ENCODE peak calls at places on chromosome 3, in four cellular contexts. V is left ventricle myocardium inferior, H is heart right ventricle, O is aorta. A is an unnamed sample.

GRCh38 chr3:187066228-187066995 is 72.9 kb downstream of the RPL39L start:
- DNase-seq in H (peak; percentile 34), O (no peak), V (no peak), A (peak; percentile 57)

GRCh38 chr3:116018651-116019050 is 395.3 kb downstream of the GAP43 start:
- DNase-seq in V (no peak), O (no peak), H (no peak), A (no peak)

GRCh38 chr3:37892917-37893595 is 31.4 kb downstream of the CTDSPL start:
- DNase-seq in H (peak; percentile 67), V (peak; percentile 62), O (peak; percentile 65), A (peak; percentile 46)

GRCh38 chr3:16088496-16088895 is 86.0 kb upstream of the GALNT15 start:
- DNase-seq in H (no peak), V (no peak), O (no peak), A (no peak)

GRCh38 chr3:10555263-10555662 is 49.9 kb upstream of the ATP2B2 start:
- DNase-seq in O (no peak), V (no peak), H (no peak), A (no peak)

GRCh38 chr3:177824841-177825240 is 627.6 kb upstream of the TBL1XR1 start:
- DNase-seq in H (no peak), V (no peak), O (no peak), A (no peak)

GRCh38 chr3:170689218-170689874 is 103.5 kb upstream of the SLC7A14 start:
- DNase-seq in V (no peak), H (no peak), O (peak; percentile 78), A (no peak)

GRCh38 chr3:21330293-21330692 is 420.7 kb downstream of the ZNF385D start:
- DNase-seq in H (no peak), V (no peak), O (no peak), A (peak; percentile 7)

GRCh38 chr3:62708642-62709041 is 166.6 kb downstream of the CADPS start:
- DNase-seq in O (no peak), V (no peak), H (no peak), A (no peak)

GRCh38 chr3:126105691-126106187 is 21.8 kb upstream of the SLC41A3 start:
- DNase-seq in H (no peak), O (no peak), V (no peak), A (no peak)

GRCh38 chr3:29758108-29759020 is 477.5 kb downstream of the RBMS3 start:
- DNase-seq in H (no peak), O (no peak), V (no peak), A (peak; percentile 92)

GRCh38 chr3:24387493-24387892 is 107.2 kb downstream of the THRB start:
- DNase-seq in V (no peak), O (no peak), H (no peak), A (no peak)

GRCh38 chr3:143436231-143436930 is 316.8 kb downstream of the CHST2 start:
- DNase-seq in H (no peak), V (no peak), O (no peak), A (peak; percentile 33)

GRCh38 chr3:155944081-155944480 is 73.6 kb downstream of the GMPS start:
- DNase-seq in V (no peak), H (no peak), O (no peak), A (no peak)

GRCh38 chr3:126320517-126321293 is 36.5 kb downstream of the KLF15 start:
- DNase-seq in H (no peak), V (no peak), O (no peak), A (no peak)

GRCh38 chr3:23760871-23761373 is 44.8 kb upstream of the UBE2E1 start:
- DNase-seq in V (no peak), H (no peak), O (no peak), A (no peak)

GRCh38 chr3:159380891-159381290 is 579.0 kb downstream of the MFSD1 start:
- DNase-seq in O (no peak), V (no peak), H (no peak), A (no peak)

GRCh38 chr3:192082733-192083660 is 622.0 kb downstream of the PYDC2 start:
- DNase-seq in O (no peak), H (no peak), V (no peak), A (no peak)

GRCh38 chr3:24505678-24506560 is 11.3 kb upstream of the THRB start:
- DNase-seq in H (no peak), V (no peak), O (no peak), A (no peak)

GRCh38 chr3:98962189-98962930 is 60.9 kb upstream of the DCBLD2 start:
- DNase-seq in V (no peak), O (no peak), H (no peak), A (no peak)
- H3K4me1 ChIP-seq in V (no peaks in the 10 kb centered on the region), O (no peaks in the 10 kb centered on the region), H (no peaks in the 10 kb centered on the region), A (no peaks in the 10 kb centered on the region)

GRCh38 chr3:66383998-66384745 is 116.7 kb downstream of the LRIG1 start:
- DNase-seq in H (no peak), O (no peak), V (no peak), A (no peak)
- H3K36me3 ChIP-seq in H (peaks cover 92% of the 10 kb centered on the region), O (peaks cover 22% of the 10 kb centered on the region), V (peaks cover 85% of the 10 kb centered on the region), A (peaks cover 42% of the 10 kb centered on the region)

GRCh38 chr3:46301122-46301835 is 52.6 kb upstream of the CCR2 start:
- DNase-seq in O (no peak), V (no peak), H (no peak), A (no peak)
- H3K4me1 ChIP-seq in O (no peaks in the 10 kb centered on the region), V (no peaks in the 10 kb centered on the region), H (no peaks in the 10 kb centered on the region), A (no peaks in the 10 kb centered on the region)

GRCh38 chr3:32484437-32484836 is 18.2 kb downstream of the CMTM6 start:
- DNase-seq in V (no peak), H (no peak), O (no peak), A (no peak)
- H3K36me3 ChIP-seq in V (peaks cover 26% of the 10 kb centered on the region), H (peaks cover 83% of the 10 kb centered on the region), O (no peaks in the 10 kb centered on the region), A (peaks cover 6% of the 10 kb centered on the region)

GRCh38 chr3:188947401-188947982 is 224.3 kb upstream of the TPRG1 start:
- DNase-seq in V (peak; percentile 86), O (peak; percentile 83), H (peak; percentile 81), A (peak; percentile 94)

GRCh38 chr3:188946837-188947236 is 224.9 kb upstream of the TPRG1 start:
- DNase-seq in O (peak; percentile 47), V (no peak), H (no peak), A (peak; percentile 57)

GRCh38 chr3:188946351-188946750 is 225.4 kb upstream of the TPRG1 start:
- DNase-seq in V (no peak), H (no peak), O (no peak), A (no peak)

GRCh38 chr3:188948658-188949400 is 222.9 kb upstream of the TPRG1 start:
- DNase-seq in O (peak; percentile 54), H (peak; percentile 18), V (no peak), A (no peak)

GRCh38 chr3:188947983-188948657 is 223.7 kb upstream of the TPRG1 start:
- DNase-seq in V (peak; percentile 92), O (peak; percentile 94), H (peak; percentile 97), A (peak; percentile 91)
- H3K4me1 ChIP-seq in V (peaks cover 66% of the 10 kb centered on the region), O (peaks cover 9% of the 10 kb centered on the region), H (peaks cover 47% of the 10 kb centered on the region), A (peaks cover 3% of the 10 kb centered on the region)

GRCh38 chr3:98519351-98519750 is 3.4 kb downstream of the CLDND1 start:
- DNase-seq in H (no peak), V (no peak), O (no peak), A (no peak)

GRCh38 chr3:98522538-98523281 is at the start of gene CLDND1:
- DNase-seq in H (peak; percentile 98), O (peak; percentile 99), V (peak; percentile 98), A (peak; percentile 97)

GRCh38 chr3:98521897-98522537 is 685 bp downstream of the CLDND1 start:
- DNase-seq in O (no peak), H (peak; percentile 26), V (no peak), A (peak; percentile 57)

GRCh38 chr3:98514948-98515347 is 7.8 kb downstream of the CLDND1 start:
- DNase-seq in V (no peak), H (no peak), O (no peak), A (no peak)

DNA sequence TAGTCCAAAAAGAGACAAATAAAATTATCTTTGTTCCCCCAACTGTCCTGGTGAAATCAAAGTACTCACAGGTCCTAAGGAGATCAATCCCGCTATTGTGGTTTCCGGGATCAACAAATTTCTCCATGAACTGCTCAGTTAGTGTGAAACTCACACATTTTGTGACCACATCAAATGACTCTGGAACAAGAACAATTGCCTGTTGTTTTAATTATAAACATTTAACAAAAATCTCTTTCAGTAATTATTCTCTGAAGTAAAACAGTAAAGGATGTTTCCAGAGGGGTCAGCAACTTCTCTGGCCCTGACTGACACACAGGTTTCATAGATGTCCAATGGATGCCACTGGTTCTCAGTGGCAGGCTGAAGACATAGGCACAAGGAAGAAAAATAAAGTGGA is 3.9 kb downstream of the CLDND1 start:
- DNase-seq in H (no peak), O (no peak), V (no peak), A (no peak)
- H3K36me3 ChIP-seq in H (peaks cover 73% of the 10 kb centered on the region), O (peaks cover 5% of the 10 kb centered on the region), V (peaks cover 50% of the 10 kb centered on the region), A (peaks cover 14% of the 10 kb centered on the region)

GRCh38 chr3:72341943-72342342 is 506.3 kb downstream of the SHQ1 start:
- DNase-seq in H (no peak), V (no peak), O (no peak), A (no peak)
- H3K4me1 ChIP-seq in H (peaks cover 20% of the 10 kb centered on the region), V (peaks cover 30% of the 10 kb centered on the region), O (no peaks in the 10 kb centered on the region), A (peaks cover 8% of the 10 kb centered on the region)

GRCh38 chr3:100368421-100368820 is 32.5 kb downstream of the TOMM70 start:
- DNase-seq in O (no peak), H (no peak), V (no peak), A (no peak)
- H3K36me3 ChIP-seq in O (peaks cover 2% of the 10 kb centered on the region), H (peaks cover 100% of the 10 kb centered on the region), V (peaks cover 94% of the 10 kb centered on the region), A (peaks cover 75% of the 10 kb centered on the region)

DNA sequence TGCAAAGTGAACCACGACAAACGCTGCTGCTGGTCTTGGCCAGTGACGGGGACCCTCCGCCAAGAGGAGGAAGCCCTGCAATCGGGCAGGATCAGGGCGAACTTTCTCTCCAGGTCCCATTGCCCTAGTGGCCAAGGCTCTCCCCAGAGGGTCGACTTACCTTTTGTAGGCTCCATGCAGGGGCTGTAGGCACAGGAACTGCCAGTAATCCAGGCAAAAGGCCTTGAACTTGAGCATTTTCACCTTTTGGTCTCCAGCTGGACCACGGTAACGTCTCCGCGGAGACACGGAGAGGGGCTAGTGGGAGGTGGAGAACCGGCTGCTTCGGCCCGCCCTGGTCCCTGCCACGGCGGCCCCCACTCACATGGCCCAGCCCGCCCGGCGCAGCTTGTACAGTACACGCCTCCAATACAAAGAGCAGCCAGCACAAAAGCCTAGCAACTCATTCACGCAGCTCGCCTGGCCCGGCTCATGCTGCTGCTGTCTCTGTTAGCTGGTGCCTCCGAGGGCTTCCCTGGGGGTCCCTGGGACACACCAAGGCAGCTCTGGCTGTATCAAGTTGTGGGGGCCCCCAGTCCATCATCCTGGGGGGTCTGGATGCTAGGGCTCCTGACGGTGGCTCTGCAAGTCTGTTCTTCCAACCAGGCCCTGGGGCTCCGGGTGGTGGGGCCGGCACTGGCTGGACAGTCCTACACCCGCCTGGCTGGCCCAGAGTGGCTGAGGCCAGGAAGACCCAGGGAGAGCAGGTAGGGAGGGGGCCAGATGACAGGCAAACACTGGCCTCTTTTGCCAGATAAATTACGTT is 30.9 kb downstream of the IQSEC1 start:
- DNase-seq in H (no peak), O (no peak), V (no peak), A (no peak)
- H3K4me1 ChIP-seq in H (no peaks in the 10 kb centered on the region), O (no peaks in the 10 kb centered on the region), V (peaks cover 11% of the 10 kb centered on the region), A (peaks cover 2% of the 10 kb centered on the region)

A was measured in cardiac muscle cell.